ENCODE peak calls at places on chromosomes 1 and 21, in nine cellular contexts. G is C1 segment of cervical spinal cord, Y is posterior cingulate gyrus, M is brain microvascular endothelial cell, S is NCI-H1105, F is GM23248, K is kidney tubule cell, Q is DMS79 treated with DMSO at 0.1 percent for 48 hours, T is NCI-H2029. Z is an unnamed sample.

GRCh38 chr1:206117151-206117948 is at the start of gene AVPR1B:
- DNase-seq in Y (peak; percentile 31), F (peak; percentile 68), Q (peak; percentile 75), M (peak; percentile 5), G (peak; percentile 8), T (peak; percentile 20), K (peak; percentile 64), S (peak; percentile 79), Z (no peak)

GRCh38 chr21:35367558-35367957 is 318.5 kb upstream of the RUNX1 start:
- DNase-seq in G (no peak), Q (no peak), T (peak; percentile 49), M (no peak), Y (no peak), F (peak; percentile 54), K (no peak), S (peak; percentile 53), Z (no peak)

GRCh38 chr1:33346921-33347649 is 26.2 kb upstream of the A3GALT2 start:
- DNase-seq in T (peak; percentile 31), F (peak; percentile 84), M (peak; percentile 87), K (peak; percentile 97), G (no peak), Y (no peak), S (no peak), Q (peak; percentile 27), Z (no peak)

GRCh38 chr1:183148599-183148998 is 37.5 kb upstream of the LAMC2 start:
- DNase-seq in Y (no peak), Q (no peak), M (peak; percentile 70), F (peak; percentile 65), G (no peak), S (no peak), K (peak; percentile 44), T (no peak), Z (peak; percentile 23)

GRCh38 chr1:168421399-168422004 is 122.3 kb downstream of the XCL2 start:
- DNase-seq in Q (no peak), S (no peak), G (no peak), F (no peak), Y (no peak), T (no peak), K (no peak), M (no peak), Z (no peak)

GRCh38 chr21:36722370-36723368 is 23.8 kb downstream of the SIM2 start:
- DNase-seq in Q (no peak), Y (no peak), K (no peak), M (no peak), G (no peak), S (no peak), F (no peak), T (no peak), Z (no peak)

GRCh38 chr1:248421384-248421783 is 18.5 kb downstream of the OR2T1 start:
- DNase-seq in S (no peak), Q (no peak), K (peak; percentile 13), G (no peak), Y (no peak), M (no peak), T (no peak), F (no peak), Z (peak; percentile 54)

GRCh38 chr1:204751480-204751879 is 65.9 kb upstream of the LRRN2 start:
- DNase-seq in Y (no peak), T (no peak), M (no peak), Q (no peak), S (no peak), G (no peak), K (no peak), F (no peak), Z (no peak)

GRCh38 chr1:210830034-210831028 is 303.6 kb downstream of the KCNH1 start:
- DNase-seq in G (no peak), Y (no peak), F (no peak), S (no peak), M (no peak), T (no peak), K (no peak), Q (peak; percentile 84), Z (no peak)

GRCh38 chr1:27650146-27650526 is 15.2 kb upstream of the FGR start:
- DNase-seq in T (no peak), F (peak; percentile 43), Y (no peak), Q (no peak), M (no peak), S (no peak), K (no peak), G (no peak), Z (no peak)

GRCh38 chr1:156571261-156571958 is 955 bp downstream of the IQGAP3 start:
- DNase-seq in M (peak; percentile 81), K (peak; percentile 94), F (peak; percentile 94), Q (peak; percentile 17), S (no peak), G (no peak), Y (no peak), T (no peak), Z (peak; percentile 52)

GRCh38 chr1:156165083-156165482 is 11.7 kb downstream of the SEMA4A start:
- DNase-seq in Q (no peak), S (no peak), Y (no peak), M (no peak), G (no peak), F (no peak), T (no peak), K (peak; percentile 87), Z (no peak)

GRCh38 chr1:31479801-31480200 is 66.8 kb downstream of the SERINC2 start:
- DNase-seq in G (no peak), K (peak; percentile 73), S (no peak), F (peak; percentile 61), Y (no peak), M (no peak), Q (no peak), T (no peak), Z (no peak)

GRCh38 chr21:31124005-31124404 is 85.7 kb upstream of the KRTAP19-8 start:
- DNase-seq in Y (no peak), T (no peak), M (no peak), S (no peak), Q (no peak), F (no peak), K (no peak), G (no peak), Z (no peak)

GRCh38 chr1:25223471-25223870 is 8.8 kb downstream of the SYF2 start:
- DNase-seq in F (peak; percentile 68), Y (no peak), G (no peak), T (no peak), M (no peak), S (no peak), K (no peak), Q (no peak), Z (no peak)

GRCh38 chr1:182781849-182782586 is 7.6 kb upstream of the NPL start:
- DNase-seq in M (peak; percentile 35), S (peak; percentile 71), F (peak; percentile 75), K (peak; percentile 61), Y (peak; percentile 48), T (peak; percentile 19), G (peak; percentile 70), Q (peak; percentile 69), Z (peak; percentile 95)

GRCh38 chr1:232186936-232187335 is 443.0 kb downstream of the SIPA1L2 start:
- DNase-seq in G (no peak), T (no peak), S (no peak), M (no peak), Y (no peak), Q (no peak), F (no peak), K (no peak), Z (no peak)

GRCh38 chr1:84171471-84171870 is 27.4 kb downstream of the PRKACB start:
- DNase-seq in T (no peak), S (no peak), Y (no peak), F (no peak), Q (no peak), G (no peak), M (no peak), K (no peak), Z (no peak)

GRCh38 chr1:215888159-215888558 is 321.1 kb downstream of the KCTD3 start:
- DNase-seq in S (peak; percentile 37), M (no peak), Q (no peak), G (no peak), F (peak; percentile 29), Y (no peak), T (no peak), K (no peak), Z (peak; percentile 36)

GRCh38 chr1:205012416-205013140 is 30.4 kb upstream of the CNTN2 start:
- DNase-seq in K (peak; percentile 22), S (no peak), T (no peak), Q (peak; percentile 50), F (peak; percentile 45), Y (no peak), M (no peak), G (no peak), Z (no peak)

Z was measured in OCI-M1.